ENCODE peak calls at places on chromosomes 3 and 15, in four cellular contexts. One of them, this sample, is unnamed.

GRCh38 chr3:127684871-127685707 is 12.3 kb downstream of the ABTB1 start:
- DNase-seq in BE2C: peak; percentile 3
- DNase-seq in GM23338: no peak
- DNase-seq in GM12864: no peak
- DNase-seq in this sample: peak; percentile 2

GRCh38 chr3:150138824-150139223 is 168.1 kb upstream of the PFN2 start:
- DNase-seq in GM12864: no peak
- DNase-seq in BE2C: no peak
- DNase-seq in GM23338: no peak
- DNase-seq in this sample: no peak

GRCh38 chr3:188469228-188469885 is 315.4 kb downstream of the LPP start:
- DNase-seq in GM23338: no peak
- DNase-seq in BE2C: no peak
- DNase-seq in GM12864: no peak
- DNase-seq in this sample: peak; percentile 6

GRCh38 chr3:11736136-11736833 is 92.6 kb upstream of the VGLL4 start:
- DNase-seq in GM23338: no peak
- DNase-seq in BE2C: peak; percentile 12
- DNase-seq in GM12864: no peak
- DNase-seq in this sample: no peak

GRCh38 chr3:111924283-111924682 is 54.5 kb upstream of the ABHD10 start:
- DNase-seq in BE2C: no peak
- DNase-seq in GM23338: no peak
- DNase-seq in GM12864: no peak
- DNase-seq in this sample: peak; percentile 95

GRCh38 chr3:142040941-142041575 is 108.3 kb downstream of the TFDP2 start:
- DNase-seq in GM23338: no peak
- DNase-seq in GM12864: no peak
- DNase-seq in BE2C: no peak
- DNase-seq in this sample: no peak

GRCh38 chr3:72383230-72383629 is 465.0 kb downstream of the SHQ1 start:
- DNase-seq in GM23338: no peak
- DNase-seq in GM12864: no peak
- DNase-seq in BE2C: no peak
- DNase-seq in this sample: no peak

GRCh38 chr3:32321095-32321835 is 70.4 kb upstream of the CMTM7 start:
- DNase-seq in GM23338: peak; percentile 76
- DNase-seq in BE2C: no peak
- DNase-seq in GM12864: no peak
- DNase-seq in this sample: peak; percentile 62

GRCh38 chr3:14633819-14634424 is 17.6 kb upstream of the CCDC174 start:
- DNase-seq in GM12864: peak; percentile 45
- DNase-seq in GM23338: peak; percentile 80
- DNase-seq in BE2C: peak; percentile 52
- DNase-seq in this sample: peak; percentile 59

GRCh38 chr3:119352235-119352634 is 58.1 kb downstream of the ARHGAP31 start:
- DNase-seq in GM12864: peak; percentile 86
- DNase-seq in GM23338: no peak
- DNase-seq in BE2C: no peak
- DNase-seq in this sample: no peak

GRCh38 chr3:141051641-141052569 is 758 bp downstream of the SPSB4 start:
- DNase-seq in GM23338: peak; percentile 73
- DNase-seq in GM12864: no peak
- DNase-seq in BE2C: peak; percentile 76
- DNase-seq in this sample: peak; percentile 69

GRCh38 chr15:41983221-41983620 is 10.9 kb upstream of the EHD4 start:
- DNase-seq in GM12864: no peak
- DNase-seq in GM23338: peak; percentile 37
- DNase-seq in BE2C: no peak
- DNase-seq in this sample: no peak

GRCh38 chr3:57062119-57062631 is 1.7 kb downstream of the SPATA12 start:
- DNase-seq in GM23338: peak; percentile 52
- DNase-seq in GM12864: no peak
- DNase-seq in BE2C: no peak
- DNase-seq in this sample: no peak

GRCh38 chr15:88131937-88132336 is 124.6 kb downstream of the NTRK3 start:
- DNase-seq in GM12864: no peak
- DNase-seq in GM23338: no peak
- DNase-seq in BE2C: no peak
- DNase-seq in this sample: no peak

GRCh38 chr3:123444744-123445143 is 4.1 kb downstream of the ADCY5 start:
- DNase-seq in GM23338: no peak
- DNase-seq in GM12864: no peak
- DNase-seq in BE2C: no peak
- DNase-seq in this sample: no peak

GRCh38 chr15:45378913-45379262 is 544 bp upstream of the GATM start:
- DNase-seq in GM12864: no peak
- DNase-seq in GM23338: peak; percentile 27
- DNase-seq in BE2C: no peak
- DNase-seq in this sample: peak; percentile 89

GRCh38 chr15:35306361-35306981 is 221.4 kb upstream of the NANOGP8 start:
- DNase-seq in GM12864: no peak
- DNase-seq in BE2C: peak; percentile 62
- DNase-seq in GM23338: peak; percentile 10
- DNase-seq in this sample: no peak

GRCh38 chr15:64701051-64701450 is 74.3 kb downstream of the RBPMS2 start:
- DNase-seq in BE2C: no peak
- DNase-seq in GM12864: no peak
- DNase-seq in GM23338: peak; percentile 83
- DNase-seq in this sample: no peak

GRCh38 chr15:64699767-64700388 is 75.5 kb downstream of the RBPMS2 start:
- DNase-seq in GM12864: no peak
- DNase-seq in BE2C: peak; percentile 91
- DNase-seq in GM23338: peak; percentile 90
- DNase-seq in this sample: peak; percentile 66

GRCh38 chr15:64703632-64703959 is 71.8 kb downstream of the RBPMS2 start:
- DNase-seq in GM12864: no peak
- DNase-seq in BE2C: no peak
- DNase-seq in GM23338: no peak
- DNase-seq in this sample: no peak

GRCh38 chr15:64702816-64703631 is 72.4 kb downstream of the RBPMS2 start:
- DNase-seq in GM23338: peak; percentile 98
- DNase-seq in GM12864: peak; percentile 55
- DNase-seq in BE2C: peak; percentile 100
- DNase-seq in this sample: peak; percentile 97

GRCh38 chr15:64701482-64701881 is 73.9 kb downstream of the RBPMS2 start:
- DNase-seq in BE2C: no peak
- DNase-seq in GM23338: no peak
- DNase-seq in GM12864: no peak
- DNase-seq in this sample: no peak
- H3K4me3 ChIP-seq in BE2C: peak overlapping the region; percentile 90
- H3K4me3 ChIP-seq in GM23338: peak overlapping the region; percentile 74
- H3K4me3 ChIP-seq in GM12864: peak overlapping the region; percentile 78
- H3K4me3 ChIP-seq in this sample: no peak overlapping the region

GRCh38 chr3:81468385-81468784 is 293.1 kb downstream of the GBE1 start:
- DNase-seq in GM23338: no peak
- DNase-seq in GM12864: no peak
- DNase-seq in BE2C: no peak
- DNase-seq in this sample: no peak
- H3K4me3 ChIP-seq in GM23338: no peak overlapping the region
- H3K4me3 ChIP-seq in GM12864: no peak overlapping the region
- H3K4me3 ChIP-seq in BE2C: no peak overlapping the region
- H3K4me3 ChIP-seq in this sample: no peak overlapping the region

DNA sequence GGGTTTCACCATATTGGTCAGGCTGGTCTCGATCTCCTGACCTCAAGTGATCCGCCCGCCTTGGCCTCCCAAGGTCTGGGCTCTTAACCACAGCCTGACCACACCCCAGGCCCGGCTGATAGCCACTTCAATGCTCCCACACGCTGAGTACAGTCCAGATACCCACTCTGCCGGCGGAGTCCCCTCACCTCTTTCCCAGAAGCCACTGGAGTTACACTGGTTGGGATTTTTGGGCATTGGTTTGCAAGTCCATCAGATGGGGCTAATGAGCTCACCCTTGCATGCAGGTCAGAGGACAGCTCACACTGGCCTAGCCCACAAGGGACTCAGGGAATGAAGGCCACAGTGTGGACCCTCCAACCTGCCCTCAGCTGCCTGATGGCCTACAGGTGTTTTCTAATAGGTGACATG is 60.1 kb downstream of the IQSEC1 start:
- DNase-seq in BE2C: no peak
- DNase-seq in GM23338: no peak
- DNase-seq in GM12864: no peak
- DNase-seq in this sample: no peak
- H3K4me3 ChIP-seq in BE2C: no peak overlapping the region
- H3K4me3 ChIP-seq in GM23338: no peak overlapping the region
- H3K4me3 ChIP-seq in GM12864: peak overlapping the region; percentile 54
- H3K4me3 ChIP-seq in this sample: no peak overlapping the region

DNA sequence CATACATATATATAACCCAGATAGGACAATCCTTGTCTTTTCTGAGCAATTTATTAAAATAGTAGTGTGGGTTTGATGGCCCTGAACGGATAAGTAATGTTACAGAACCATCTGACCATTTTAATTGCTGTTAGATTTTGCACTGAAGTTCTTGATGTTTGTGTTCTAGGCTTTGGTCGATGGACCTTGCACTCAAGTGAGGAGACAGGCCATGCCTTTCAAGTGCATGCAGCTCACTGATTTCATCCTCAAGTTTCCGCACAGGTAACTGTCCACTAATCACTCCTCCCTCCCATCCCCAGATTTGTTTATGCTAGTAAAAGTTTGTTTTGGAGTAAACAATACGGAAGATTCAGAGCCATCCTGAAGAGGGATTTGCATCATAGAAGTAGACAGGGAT is 1.3 kb downstream of the RPL14 start:
- DNase-seq in GM12864: no peak
- DNase-seq in GM23338: no peak
- DNase-seq in BE2C: no peak
- DNase-seq in this sample: no peak
- H3K4me3 ChIP-seq in GM12864: peak overlapping the region; percentile 90
- H3K4me3 ChIP-seq in GM23338: peak overlapping the region; percentile 53
- H3K4me3 ChIP-seq in BE2C: peak overlapping the region; percentile 88
- H3K4me3 ChIP-seq in this sample: no peak overlapping the region

GRCh38 chr15:69299451-69300128 is 878 bp downstream of the PAQR5 start:
- DNase-seq in GM23338: peak; percentile 24
- DNase-seq in GM12864: no peak
- DNase-seq in BE2C: no peak
- DNase-seq in this sample: no peak

GRCh38 chr15:69297642-69298353 is 914 bp upstream of the PAQR5 start:
- DNase-seq in GM12864: no peak
- DNase-seq in BE2C: no peak
- DNase-seq in GM23338: no peak
- DNase-seq in this sample: no peak

GRCh38 chr15:69298354-69298696 is 387 bp upstream of the PAQR5 start:
- DNase-seq in BE2C: no peak
- DNase-seq in GM23338: no peak
- DNase-seq in GM12864: no peak
- DNase-seq in this sample: no peak

GRCh38 chr15:69298697-69299441 is at the start of gene PAQR5:
- DNase-seq in BE2C: peak; percentile 68
- DNase-seq in GM23338: peak; percentile 61
- DNase-seq in GM12864: no peak
- DNase-seq in this sample: peak; percentile 46

DNA sequence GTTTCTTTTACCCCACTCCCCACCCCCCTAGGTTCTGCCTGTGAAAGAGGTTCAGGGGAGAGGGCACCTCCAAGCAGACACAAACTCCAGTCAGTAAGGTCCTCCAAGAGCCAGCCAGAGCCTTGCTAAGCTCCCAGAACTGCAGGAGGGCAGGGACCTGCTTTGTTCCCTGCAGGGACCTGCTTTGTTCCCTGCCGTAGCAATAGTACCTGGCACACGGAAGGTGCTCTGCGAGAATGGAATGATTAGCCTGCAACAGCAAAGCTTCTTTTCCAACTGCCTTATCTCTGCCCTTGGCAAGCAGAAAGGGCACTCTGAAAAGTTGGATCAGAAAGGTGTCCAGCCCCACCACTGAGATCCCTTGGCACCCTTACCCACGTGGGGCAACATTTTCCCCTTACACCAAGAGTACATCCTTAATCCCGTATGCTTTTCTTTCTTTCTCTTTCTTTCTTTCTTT is 1.4 kb downstream of the PAQR5 start:
- DNase-seq in GM23338: peak; percentile 71
- DNase-seq in GM12864: no peak
- DNase-seq in BE2C: no peak
- DNase-seq in this sample: peak; percentile 46
- H3K4me3 ChIP-seq in GM23338: peak overlapping the region; percentile 74
- H3K4me3 ChIP-seq in GM12864: no peak overlapping the region
- H3K4me3 ChIP-seq in BE2C: no peak overlapping the region
- H3K4me3 ChIP-seq in this sample: no peak overlapping the region

GRCh38 chr15:28873006-28873405 is 12.8 kb upstream of the APBA2 start:
- DNase-seq in GM23338: no peak
- DNase-seq in BE2C: no peak
- DNase-seq in GM12864: no peak
- DNase-seq in this sample: peak; percentile 79

GRCh38 chr15:28873585-28874139 is 12.1 kb upstream of the APBA2 start:
- DNase-seq in BE2C: peak; percentile 39
- DNase-seq in GM12864: no peak
- DNase-seq in GM23338: no peak
- DNase-seq in this sample: peak; percentile 70

GRCh38 chr15:28871168-28871567 is 14.6 kb upstream of the APBA2 start:
- DNase-seq in BE2C: no peak
- DNase-seq in GM23338: no peak
- DNase-seq in GM12864: no peak
- DNase-seq in this sample: no peak

DNA sequence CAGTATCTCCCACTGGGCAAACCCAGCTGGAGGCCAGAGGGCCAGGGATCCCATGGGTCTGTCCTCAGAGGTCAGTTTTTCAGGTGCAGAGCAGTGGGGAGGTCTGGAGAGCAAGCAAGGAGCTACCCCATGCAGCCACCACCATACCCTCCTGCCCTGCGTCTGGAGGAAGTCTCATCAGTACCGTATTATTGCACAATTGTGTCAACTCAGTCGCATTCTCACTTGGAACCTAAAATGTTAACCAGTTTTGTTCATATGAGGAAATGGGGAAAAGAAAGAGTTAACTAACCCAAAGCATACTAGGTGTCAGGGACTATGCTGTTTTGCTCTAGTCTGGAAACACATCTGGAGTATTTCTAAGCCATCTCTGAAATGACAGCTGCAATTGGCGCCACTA is 17.0 kb upstream of the APBA2 start:
- DNase-seq in GM23338: no peak
- DNase-seq in BE2C: no peak
- DNase-seq in GM12864: no peak
- DNase-seq in this sample: no peak
- H3K4me3 ChIP-seq in GM23338: no peak overlapping the region
- H3K4me3 ChIP-seq in BE2C: no peak overlapping the region
- H3K4me3 ChIP-seq in GM12864: no peak overlapping the region
- H3K4me3 ChIP-seq in this sample: no peak overlapping the region

DNA sequence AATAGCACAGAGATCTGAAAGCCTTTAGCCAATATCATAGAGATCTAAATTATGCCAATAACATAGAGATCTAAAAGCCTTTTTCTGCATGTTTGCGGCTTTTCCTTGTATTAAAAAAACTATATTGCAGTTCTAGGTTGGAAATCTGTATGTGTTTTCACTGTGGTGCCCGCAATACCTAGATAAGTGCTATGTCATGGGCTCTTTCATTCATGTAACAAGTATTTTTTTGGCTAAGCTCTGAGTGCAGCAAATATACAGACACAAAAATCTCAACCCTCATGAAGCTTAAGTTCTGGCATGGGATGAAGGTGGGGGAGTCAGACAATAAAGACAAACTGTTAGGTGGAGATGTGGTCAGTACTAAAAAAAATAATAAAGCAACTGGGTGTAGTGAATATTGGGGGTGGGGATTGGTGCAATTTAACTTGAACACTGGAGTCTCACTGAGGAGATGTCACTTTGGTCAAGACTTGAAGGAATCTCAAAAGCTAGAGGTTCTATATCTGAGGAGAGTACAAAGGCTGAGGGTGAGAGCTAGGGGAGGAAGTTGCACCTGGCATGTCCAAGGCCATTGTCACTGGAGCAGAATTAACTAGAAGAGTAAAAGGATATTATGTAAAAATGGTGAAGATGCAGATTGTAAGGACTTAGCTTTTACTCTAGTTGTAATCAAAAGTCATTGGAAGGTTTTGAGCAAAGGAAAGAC is 978 bp downstream of the BUB1B start:
- DNase-seq in BE2C: no peak
- DNase-seq in GM12864: no peak
- DNase-seq in GM23338: peak; percentile 12
- DNase-seq in this sample: no peak
- H3K4me3 ChIP-seq in BE2C: peak overlapping the region; percentile 92
- H3K4me3 ChIP-seq in GM12864: peak overlapping the region; percentile 77
- H3K4me3 ChIP-seq in GM23338: peak overlapping the region; percentile 79
- H3K4me3 ChIP-seq in this sample: no peak overlapping the region